ENCODE peak calls at places on chromosomes 6 and 20, in eight cellular contexts. One of them, this sample, is unnamed.

GRCh38 chr6:56671651-56672461 is 29.2 kb upstream of the DST start:
- DNase-seq in SJSA1: no peak
- DNase-seq in stimulated activated CD4-positive, alpha-beta T cell treated with anti-CD3 and anti-CD28 coated beads, Interleukin-4, amount 100 ng/mL, for 4 hours: no peak
- DNase-seq in gastrocnemius medialis: peak
- DNase-seq in anterior cingulate cortex: peak
- DNase-seq in GM04504: no peak
- DNase-seq in ACHN: no peak
- DNase-seq in fibroblast of pulmonary artery: no peak
- DNase-seq in this sample: no peak

GRCh38 chr20:62704341-62704948 is 4.2 kb upstream of the NTSR1 start:
- DNase-seq in SJSA1: peak
- DNase-seq in stimulated activated CD4-positive, alpha-beta T cell treated with anti-CD3 and anti-CD28 coated beads, Interleukin-4, amount 100 ng/mL, for 4 hours: no peak
- DNase-seq in gastrocnemius medialis: peak
- DNase-seq in anterior cingulate cortex: no peak
- DNase-seq in GM04504: peak
- DNase-seq in ACHN: peak
- DNase-seq in fibroblast of pulmonary artery: peak
- DNase-seq in this sample: no peak

GRCh38 chr6:35078226-35078850 is 62.8 kb downstream of the TCP11 start:
- DNase-seq in SJSA1: no peak
- DNase-seq in stimulated activated CD4-positive, alpha-beta T cell treated with anti-CD3 and anti-CD28 coated beads, Interleukin-4, amount 100 ng/mL, for 4 hours: no peak
- DNase-seq in gastrocnemius medialis: no peak
- DNase-seq in anterior cingulate cortex: no peak
- DNase-seq in GM04504: no peak
- DNase-seq in ACHN: no peak
- DNase-seq in fibroblast of pulmonary artery: no peak
- DNase-seq in this sample: no peak

GRCh38 chr6:161882196-161882595 is 608.3 kb upstream of the AGPAT4 start:
- DNase-seq in SJSA1: no peak
- DNase-seq in stimulated activated CD4-positive, alpha-beta T cell treated with anti-CD3 and anti-CD28 coated beads, Interleukin-4, amount 100 ng/mL, for 4 hours: no peak
- DNase-seq in gastrocnemius medialis: no peak
- DNase-seq in anterior cingulate cortex: no peak
- DNase-seq in GM04504: no peak
- DNase-seq in ACHN: no peak
- DNase-seq in fibroblast of pulmonary artery: no peak
- DNase-seq in this sample: no peak

GRCh38 chr20:33812673-33813462 is 1.7 kb downstream of the CHMP4B start:
- DNase-seq in SJSA1: no peak
- DNase-seq in stimulated activated CD4-positive, alpha-beta T cell treated with anti-CD3 and anti-CD28 coated beads, Interleukin-4, amount 100 ng/mL, for 4 hours: no peak
- DNase-seq in gastrocnemius medialis: no peak
- DNase-seq in anterior cingulate cortex: no peak
- DNase-seq in GM04504: no peak
- DNase-seq in ACHN: peak
- DNase-seq in fibroblast of pulmonary artery: no peak
- DNase-seq in this sample: no peak

GRCh38 chr6:77292564-77293546 is 170.4 kb downstream of the HTR1B start:
- DNase-seq in SJSA1: peak
- DNase-seq in stimulated activated CD4-positive, alpha-beta T cell treated with anti-CD3 and anti-CD28 coated beads, Interleukin-4, amount 100 ng/mL, for 4 hours: no peak
- DNase-seq in gastrocnemius medialis: no peak
- DNase-seq in anterior cingulate cortex: no peak
- DNase-seq in GM04504: peak
- DNase-seq in ACHN: peak
- DNase-seq in fibroblast of pulmonary artery: peak
- DNase-seq in this sample: no peak

GRCh38 chr6:146803601-146804000 is 204.8 kb downstream of the ADGB start:
- DNase-seq in SJSA1: no peak
- DNase-seq in stimulated activated CD4-positive, alpha-beta T cell treated with anti-CD3 and anti-CD28 coated beads, Interleukin-4, amount 100 ng/mL, for 4 hours: no peak
- DNase-seq in gastrocnemius medialis: no peak
- DNase-seq in anterior cingulate cortex: no peak
- DNase-seq in GM04504: no peak
- DNase-seq in ACHN: no peak
- DNase-seq in fibroblast of pulmonary artery: no peak
- DNase-seq in this sample: no peak

GRCh38 chr6:161458199-161458598 is 184.3 kb upstream of the AGPAT4 start:
- DNase-seq in SJSA1: no peak
- DNase-seq in stimulated activated CD4-positive, alpha-beta T cell treated with anti-CD3 and anti-CD28 coated beads, Interleukin-4, amount 100 ng/mL, for 4 hours: no peak
- DNase-seq in gastrocnemius medialis: no peak
- DNase-seq in anterior cingulate cortex: no peak
- DNase-seq in GM04504: no peak
- DNase-seq in ACHN: no peak
- DNase-seq in fibroblast of pulmonary artery: no peak
- DNase-seq in this sample: no peak

GRCh38 chr20:36248836-36249235 is 12.6 kb downstream of the AAR2 start:
- DNase-seq in SJSA1: no peak
- DNase-seq in stimulated activated CD4-positive, alpha-beta T cell treated with anti-CD3 and anti-CD28 coated beads, Interleukin-4, amount 100 ng/mL, for 4 hours: no peak
- DNase-seq in gastrocnemius medialis: no peak
- DNase-seq in anterior cingulate cortex: peak
- DNase-seq in GM04504: no peak
- DNase-seq in ACHN: no peak
- DNase-seq in fibroblast of pulmonary artery: no peak
- DNase-seq in this sample: no peak

GRCh38 chr6:26494117-26494516 is 6.0 kb upstream of the BTN1A1 start:
- DNase-seq in SJSA1: no peak
- DNase-seq in stimulated activated CD4-positive, alpha-beta T cell treated with anti-CD3 and anti-CD28 coated beads, Interleukin-4, amount 100 ng/mL, for 4 hours: no peak
- DNase-seq in gastrocnemius medialis: no peak
- DNase-seq in anterior cingulate cortex: no peak
- DNase-seq in GM04504: no peak
- DNase-seq in ACHN: no peak
- DNase-seq in fibroblast of pulmonary artery: no peak
- DNase-seq in this sample: no peak

GRCh38 chr6:104623052-104623690 is 236.5 kb downstream of the HACE1 start:
- DNase-seq in SJSA1: peak
- DNase-seq in stimulated activated CD4-positive, alpha-beta T cell treated with anti-CD3 and anti-CD28 coated beads, Interleukin-4, amount 100 ng/mL, for 4 hours: no peak
- DNase-seq in gastrocnemius medialis: no peak
- DNase-seq in anterior cingulate cortex: no peak
- DNase-seq in GM04504: no peak
- DNase-seq in ACHN: no peak
- DNase-seq in fibroblast of pulmonary artery: no peak
- DNase-seq in this sample: no peak

GRCh38 chr6:89239338-89239737 is 22.2 kb upstream of the GABRR1 start:
- DNase-seq in SJSA1: no peak
- DNase-seq in stimulated activated CD4-positive, alpha-beta T cell treated with anti-CD3 and anti-CD28 coated beads, Interleukin-4, amount 100 ng/mL, for 4 hours: no peak
- DNase-seq in gastrocnemius medialis: no peak
- DNase-seq in anterior cingulate cortex: no peak
- DNase-seq in GM04504: no peak
- DNase-seq in ACHN: peak
- DNase-seq in fibroblast of pulmonary artery: no peak
- DNase-seq in this sample: no peak

GRCh38 chr6:138349891-138350290 is 27.8 kb upstream of the SMIM28 start:
- DNase-seq in SJSA1: no peak
- DNase-seq in stimulated activated CD4-positive, alpha-beta T cell treated with anti-CD3 and anti-CD28 coated beads, Interleukin-4, amount 100 ng/mL, for 4 hours: no peak
- DNase-seq in gastrocnemius medialis: no peak
- DNase-seq in anterior cingulate cortex: no peak
- DNase-seq in GM04504: peak
- DNase-seq in ACHN: no peak
- DNase-seq in fibroblast of pulmonary artery: peak
- DNase-seq in this sample: no peak

GRCh38 chr6:112636650-112637260 is 289.6 kb downstream of the RFPL4B start:
- DNase-seq in SJSA1: no peak
- DNase-seq in stimulated activated CD4-positive, alpha-beta T cell treated with anti-CD3 and anti-CD28 coated beads, Interleukin-4, amount 100 ng/mL, for 4 hours: no peak
- DNase-seq in gastrocnemius medialis: no peak
- DNase-seq in anterior cingulate cortex: no peak
- DNase-seq in GM04504: no peak
- DNase-seq in ACHN: no peak
- DNase-seq in fibroblast of pulmonary artery: peak
- DNase-seq in this sample: no peak

GRCh38 chr6:107506145-107506544 is 16.2 kb downstream of the SOBP start:
- DNase-seq in SJSA1: no peak
- DNase-seq in stimulated activated CD4-positive, alpha-beta T cell treated with anti-CD3 and anti-CD28 coated beads, Interleukin-4, amount 100 ng/mL, for 4 hours: no peak
- DNase-seq in gastrocnemius medialis: no peak
- DNase-seq in anterior cingulate cortex: no peak
- DNase-seq in GM04504: no peak
- DNase-seq in ACHN: no peak
- DNase-seq in fibroblast of pulmonary artery: no peak
- DNase-seq in this sample: no peak

GRCh38 chr20:37920270-37920669 is 17.3 kb downstream of the VSTM2L start:
- DNase-seq in SJSA1: no peak
- DNase-seq in stimulated activated CD4-positive, alpha-beta T cell treated with anti-CD3 and anti-CD28 coated beads, Interleukin-4, amount 100 ng/mL, for 4 hours: no peak
- DNase-seq in gastrocnemius medialis: no peak
- DNase-seq in anterior cingulate cortex: no peak
- DNase-seq in GM04504: no peak
- DNase-seq in ACHN: no peak
- DNase-seq in fibroblast of pulmonary artery: no peak
- DNase-seq in this sample: no peak

GRCh38 chr6:129235167-129236072 is 352.5 kb downstream of the LAMA2 start:
- DNase-seq in SJSA1: no peak
- DNase-seq in stimulated activated CD4-positive, alpha-beta T cell treated with anti-CD3 and anti-CD28 coated beads, Interleukin-4, amount 100 ng/mL, for 4 hours: no peak
- DNase-seq in gastrocnemius medialis: no peak
- DNase-seq in anterior cingulate cortex: no peak
- DNase-seq in GM04504: no peak
- DNase-seq in ACHN: no peak
- DNase-seq in fibroblast of pulmonary artery: peak
- DNase-seq in this sample: no peak

This sample was measured in activated T-helper 9 cell treated with anti-CD3 and anti-CD28 coated beads, Interleukin-2, amount 50 U/mL, for 16 hours.